ENCODE peak calls at places on chromosomes 13 and 19, in eight cellular contexts. Y is breast epithelium, R is retinal pigment epithelial cell, Q is fibroblast of mammary gland, A is heart left ventricle, S is epithelial cell of esophagus, E is kidney epithelial cell, M is astrocyte of the cerebellum. G is an unnamed sample.

GRCh38 chr13:95463516-95463915 is 89.0 kb upstream of the CLDN10 start:
- DNase-seq in Y (no peak), R (no peak), Q (peak), A (no peak), S (peak), E (no peak), M (no peak), G (peak)

GRCh38 chr13:48576448-48576993 is 43.6 kb upstream of the RCBTB2 start:
- DNase-seq in Y (no peak), R (no peak), Q (no peak), A (no peak), S (peak), E (no peak), M (no peak), G (no peak)

GRCh38 chr13:80141114-80141849 is 199.6 kb downstream of the SPRY2 start:
- DNase-seq in Y (peak), R (no peak), Q (peak), A (peak), S (no peak), E (no peak), M (peak), G (no peak)

GRCh38 chr19:10086904-10087256 is 763 bp downstream of the SHFL start:
- DNase-seq in Y (no peak), R (no peak), Q (no peak), A (no peak), S (no peak), E (no peak), M (no peak), G (no peak)

GRCh38 chr13:101536079-101536478 is 83.6 kb downstream of the ITGBL1 start:
- DNase-seq in Y (no peak), R (no peak), Q (no peak), A (no peak), S (no peak), E (no peak), M (no peak), G (no peak)

GRCh38 chr13:25882732-25883357 is 169.0 kb downstream of the SHISA2 start:
- DNase-seq in Y (no peak), R (no peak), Q (no peak), A (no peak), S (no peak), E (no peak), M (no peak), G (no peak)

GRCh38 chr13:44855860-44856259 is 133.4 kb downstream of the NUFIP1 start:
- DNase-seq in Y (no peak), R (no peak), Q (no peak), A (no peak), S (no peak), E (no peak), M (no peak), G (no peak)

GRCh38 chr19:42546831-42547500 is 18.7 kb upstream of the CEACAM1 start:
- DNase-seq in Y (no peak), R (no peak), Q (no peak), A (no peak), S (no peak), E (no peak), M (no peak), G (no peak)

GRCh38 chr19:28878862-28879566 is 333.9 kb downstream of the UQCRFS1 start:
- DNase-seq in Y (peak), R (peak), Q (peak), A (peak), S (peak), E (no peak), M (peak), G (peak)

GRCh38 chr19:50328257-50329145 is 676 bp downstream of the KCNC3 start:
- DNase-seq in Y (no peak), R (no peak), Q (no peak), A (peak), S (no peak), E (no peak), M (no peak), G (no peak)

GRCh38 chr13:77172650-77173049 is 145.7 kb upstream of the FBXL3 start:
- DNase-seq in Y (no peak), R (no peak), Q (no peak), A (no peak), S (no peak), E (no peak), M (no peak), G (no peak)

GRCh38 chr19:47713046-47714021 is at the start of gene EHD2:
- DNase-seq in Y (peak), R (no peak), Q (peak), A (peak), S (peak), E (no peak), M (no peak), G (no peak)

GRCh38 chr19:32063601-32064000 is 281.8 kb upstream of the ZNF507 start:
- DNase-seq in Y (no peak), R (no peak), Q (no peak), A (peak), S (no peak), E (no peak), M (no peak), G (no peak)

GRCh38 chr19:14150041-14150769 is 13.8 kb upstream of the ASF1B start:
- DNase-seq in Y (no peak), R (no peak), Q (no peak), A (no peak), S (no peak), E (no peak), M (no peak), G (no peak)

GRCh38 chr19:4354897-4355296 is 11.5 kb downstream of the MPND start:
- DNase-seq in Y (no peak), R (no peak), Q (no peak), A (no peak), S (no peak), E (no peak), M (no peak), G (no peak)

GRCh38 chr13:31328549-31329229 is 128.9 kb downstream of the B3GLCT start:
- DNase-seq in Y (no peak), R (no peak), Q (peak), A (no peak), S (peak), E (peak), M (no peak), G (no peak)

GRCh38 chr13:79986890-79987289 is 354.0 kb downstream of the SPRY2 start:
- DNase-seq in Y (no peak), R (no peak), Q (peak), A (no peak), S (peak), E (no peak), M (no peak), G (no peak)

GRCh38 chr13:59478908-59479307 is 684.8 kb downstream of the DIAPH3 start:
- DNase-seq in Y (no peak), R (peak), Q (no peak), A (no peak), S (no peak), E (no peak), M (no peak), G (no peak)

GRCh38 chr19:18541258-18541991 is 1.9 kb downstream of the FKBP8 start:
- DNase-seq in Y (no peak), R (no peak), Q (peak), A (no peak), S (peak), E (no peak), M (no peak), G (no peak)
- H3K4me3 ChIP-seq in Y (no peak), R (no peak), Q (no peak), A (no peak), S (no peak), E (no peak), M (peak), G (no peak)

DNA sequence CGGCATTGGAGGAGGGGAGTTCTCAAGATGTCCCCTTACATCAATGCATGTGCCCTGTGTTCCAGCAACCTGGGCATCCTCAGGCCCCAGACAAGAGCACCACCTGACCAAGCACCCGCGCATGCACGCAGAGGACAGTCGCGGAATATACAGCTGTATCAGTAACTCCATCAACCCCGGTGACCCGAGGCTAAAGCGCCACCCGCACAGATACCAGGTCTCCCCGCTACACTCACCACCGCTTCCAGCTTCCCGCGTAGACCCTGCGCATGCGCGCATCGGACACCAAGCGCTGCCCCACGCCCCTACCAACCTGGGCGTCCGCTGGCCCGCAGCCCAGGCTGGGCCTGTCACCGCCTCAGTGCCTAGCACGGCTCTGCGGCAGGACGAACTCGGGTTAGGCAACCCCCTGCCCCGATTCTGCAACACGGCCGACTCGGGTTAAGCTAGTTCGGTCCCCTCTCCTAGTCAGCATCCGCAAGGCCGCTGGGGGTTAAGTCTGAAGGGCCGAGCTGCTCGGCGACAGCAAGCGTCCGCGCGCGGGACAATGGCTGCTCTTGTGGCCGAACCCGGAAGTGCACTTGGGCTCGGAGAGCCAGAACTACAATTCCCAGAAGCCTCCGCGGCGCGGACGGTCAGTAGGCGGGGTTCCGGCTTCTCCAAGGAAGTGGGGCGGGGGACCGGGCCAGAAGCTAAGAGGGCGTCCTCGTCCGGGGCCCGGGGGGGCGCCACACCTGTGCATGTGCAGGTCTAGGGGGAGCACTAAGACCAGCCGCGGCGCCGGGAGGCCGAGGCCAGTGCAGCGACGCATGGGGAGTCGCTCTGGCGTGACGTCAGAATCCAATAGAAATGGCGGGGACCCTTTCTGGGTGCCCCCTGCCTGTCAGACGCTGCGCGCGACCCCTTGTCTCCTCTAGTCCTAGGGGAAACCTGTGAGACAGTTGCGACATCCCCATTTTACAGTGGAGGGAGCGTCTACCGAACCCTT is at the start of gene ZNF180:
- DNase-seq in Y (peak), R (peak), Q (peak), A (peak), S (peak), E (peak), M (peak), G (peak)
- TF ChIP-seq CTCF in Y (peak), R (peak), Q (peak), A (peak), S (peak), E (peak), M (peak), G (peak)

DNA sequence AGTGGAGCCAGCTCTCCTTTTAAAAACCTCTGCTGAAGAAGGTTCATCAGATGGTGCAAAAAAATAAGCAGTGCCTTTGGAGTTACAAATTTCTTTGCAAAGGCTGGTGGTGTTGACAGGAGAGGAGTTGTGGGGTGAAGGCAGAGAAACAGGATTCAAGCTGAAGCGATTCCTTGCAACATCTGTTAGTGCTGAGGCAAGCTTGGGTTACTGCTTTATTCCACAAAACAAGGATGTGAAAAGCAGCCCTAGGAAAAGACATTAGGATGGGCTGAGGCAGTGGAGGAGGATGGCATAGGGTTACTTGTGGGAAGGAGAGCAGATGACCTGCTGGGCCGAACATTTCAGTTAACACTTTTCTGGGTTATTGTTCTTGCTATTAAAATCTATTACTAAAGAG is 390.7 kb downstream of the DLEU7 start:
- DNase-seq in Y (no peak), R (no peak), Q (no peak), A (no peak), S (no peak), E (no peak), M (no peak), G (no peak)
- H3K4me3 ChIP-seq in Y (no peak), R (no peak), Q (no peak), A (no peak), S (no peak), E (no peak), M (no peak), G (no peak)

GRCh38 chr13:111153977-111154332 is 38.8 kb downstream of the ARHGEF7 start:
- DNase-seq in Y (no peak), R (peak), Q (peak), A (no peak), S (no peak), E (no peak), M (no peak), G (no peak)
- TF ChIP-seq CTCF in Y (no peak), R (peak), Q (no peak), A (no peak), S (no peak), E (peak), M (no peak), G (peak)

GRCh38 chr19:18292810-18293641 is 11.6 kb upstream of the JUND start:
- DNase-seq in Y (peak), R (no peak), Q (peak), A (peak), S (no peak), E (no peak), M (no peak), G (no peak)

GRCh38 chr19:18293642-18294466 is 12.4 kb upstream of the JUND start:
- DNase-seq in Y (no peak), R (no peak), Q (no peak), A (no peak), S (no peak), E (no peak), M (no peak), G (no peak)

GRCh38 chr19:18291019-18291524 is 9.7 kb upstream of the JUND start:
- DNase-seq in Y (no peak), R (no peak), Q (no peak), A (no peak), S (no peak), E (no peak), M (no peak), G (no peak)

GRCh38 chr19:18291590-18292459 is 10.4 kb upstream of the JUND start:
- DNase-seq in Y (peak), R (no peak), Q (peak), A (peak), S (peak), E (no peak), M (no peak), G (no peak)

DNA sequence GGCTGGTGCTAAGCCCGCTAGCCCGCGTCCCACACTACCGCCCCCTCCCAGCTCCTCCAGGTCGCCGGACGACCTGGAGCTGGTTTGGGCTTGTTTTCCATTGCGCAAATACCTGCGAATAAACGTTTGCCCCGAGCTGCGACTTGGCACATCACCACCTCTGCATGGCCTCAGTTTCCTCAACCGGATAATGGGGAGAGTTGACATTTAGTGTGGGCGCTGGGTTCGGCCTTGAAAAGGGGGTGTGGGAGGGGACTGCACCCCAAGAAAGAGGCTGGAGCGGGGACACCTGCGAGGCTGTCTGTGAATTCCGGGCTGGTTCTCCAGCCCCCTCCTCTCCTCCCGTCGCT is 11.0 kb upstream of the JUND start:
- DNase-seq in Y (peak), R (no peak), Q (no peak), A (no peak), S (peak), E (no peak), M (no peak), G (no peak)
- H3K4me3 ChIP-seq in Y (peak), R (peak), Q (peak), A (peak), S (peak), E (peak), M (peak), G (peak)

DNA sequence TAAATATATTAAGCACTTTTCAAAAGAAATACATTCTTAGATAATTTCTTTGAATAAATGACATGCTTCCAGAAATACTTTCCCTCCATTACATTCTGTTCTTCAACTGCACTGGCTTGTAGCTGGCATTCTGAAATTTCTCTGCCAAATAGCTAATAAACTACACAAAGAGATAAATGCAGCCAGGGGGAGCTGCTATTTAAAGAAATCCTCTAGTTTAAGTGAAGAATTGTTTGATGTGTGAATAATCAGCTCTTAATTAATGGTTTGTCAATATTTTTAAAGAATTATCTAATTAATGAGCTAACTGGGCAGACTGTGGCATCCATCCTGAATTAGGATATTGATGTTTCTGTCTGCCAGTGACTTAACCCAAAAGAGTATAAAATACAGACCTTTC is 30.7 kb downstream of the SLC7A1 start:
- DNase-seq in Y (no peak), R (no peak), Q (no peak), A (no peak), S (no peak), E (no peak), M (no peak), G (no peak)
- TF ChIP-seq CTCF in Y (no peak), R (peak), Q (peak), A (no peak), S (no peak), E (peak), M (peak), G (no peak)